ENCODE peak calls at places on chromosomes 16 and 17, in nine cellular contexts. P, C, S, U, M, R, K, N and J are unnamed samples.

GRCh38 chr16:54798267-54798666 is 132.4 kb upstream of the IRX5 start:
- DNase-seq in K (no peak), P (no peak), S (no peak), R (no peak), U (no peak), C (no peak), N (no peak), M (no peak), J (no peak)

GRCh38 chr17:4968166-4968915 is 724 bp upstream of the SPAG7 start:
- DNase-seq in R (no peak), N (no peak), K (no peak), U (no peak), C (no peak), M (no peak), S (no peak), P (peak), J (peak)

GRCh38 chr16:77723108-77723514 is 797 bp downstream of the NUDT7 start:
- DNase-seq in S (peak), K (no peak), R (no peak), M (peak), P (peak), U (peak), N (peak), C (no peak), J (no peak)

GRCh38 chr17:51611585-51611984 is 351.2 kb downstream of the UTP18 start:
- DNase-seq in N (peak), S (no peak), M (no peak), U (no peak), P (peak), K (no peak), R (no peak), C (no peak), J (peak)

GRCh38 chr17:29433551-29433950 is 43.4 kb downstream of the TAOK1 start:
- DNase-seq in M (no peak), U (no peak), K (no peak), N (no peak), P (no peak), S (no peak), R (no peak), C (no peak), J (no peak)

GRCh38 chr17:56142325-56142724 is 10.9 kb upstream of the ANKFN1 start:
- DNase-seq in U (no peak), P (no peak), K (no peak), S (no peak), M (peak), C (no peak), N (no peak), R (peak), J (no peak)

GRCh38 chr17:44820631-44821196 is 9.4 kb downstream of the GJC1 start:
- DNase-seq in S (no peak), C (no peak), K (no peak), N (no peak), R (peak), M (peak), P (no peak), U (no peak), J (no peak)

GRCh38 chr17:80585880-80586279 is 41.2 kb downstream of the RPTOR start:
- DNase-seq in K (no peak), N (no peak), C (no peak), M (no peak), R (no peak), U (no peak), S (no peak), P (no peak), J (no peak)

GRCh38 chr17:48593126-48593829 is at the start of gene HOXB5:
- DNase-seq in R (no peak), N (no peak), P (no peak), C (no peak), K (no peak), U (no peak), S (no peak), M (peak), J (no peak)

GRCh38 chr17:50589112-50589712 is 28.7 kb downstream of the CACNA1G start:
- DNase-seq in M (peak), N (no peak), P (no peak), R (no peak), K (no peak), C (no peak), U (peak), S (no peak), J (peak)

GRCh38 chr17:63479495-63480184 is 2.8 kb downstream of the ACE start:
- DNase-seq in P (no peak), R (no peak), K (no peak), N (no peak), M (no peak), S (no peak), C (no peak), U (no peak), J (no peak)

GRCh38 chr17:79607941-79608728 is 2.7 kb downstream of the RBFOX3 start:
- DNase-seq in S (peak), R (peak), C (no peak), N (no peak), U (peak), K (no peak), P (no peak), M (no peak), J (peak)

GRCh38 chr16:3112881-3113574 is 642 bp downstream of the ZNF205 start:
- DNase-seq in C (no peak), N (no peak), K (no peak), S (no peak), U (no peak), R (no peak), P (no peak), M (peak), J (peak)

GRCh38 chr16:1072526-1073261 is at the start of gene SSTR5:
- DNase-seq in R (no peak), C (no peak), S (no peak), K (no peak), P (no peak), M (no peak), U (no peak), N (no peak), J (no peak)

GRCh38 chr17:40553694-40554534 is 11.4 kb downstream of the CCR7 start:
- DNase-seq in M (peak), N (no peak), U (peak), R (no peak), S (no peak), P (peak), C (no peak), K (no peak), J (peak)

DNA sequence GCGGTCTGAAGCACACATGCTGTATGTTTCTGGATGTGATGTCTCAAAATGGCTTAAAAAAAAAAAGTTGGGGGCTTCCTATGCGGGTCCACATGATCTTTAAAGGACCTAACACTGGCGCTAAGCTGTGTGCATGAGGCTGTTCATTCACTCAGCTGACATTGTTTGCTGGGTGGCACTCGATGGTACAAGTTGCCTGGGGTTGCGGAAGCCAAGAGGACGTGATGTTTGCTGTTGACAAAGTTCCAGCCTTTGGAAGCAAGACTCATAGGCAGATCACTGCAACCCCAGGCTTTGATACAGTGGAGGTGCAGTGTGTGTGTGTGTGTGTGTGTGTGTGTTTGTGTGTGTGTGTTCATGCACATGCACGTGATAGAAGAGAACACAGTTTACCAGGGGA is 29.5 kb upstream of the DNAI2 start:
- DNase-seq in P (peak), C (no peak), S (no peak), R (no peak), K (no peak), M (no peak), U (no peak), N (no peak), J (no peak)
- H3K27ac ChIP-seq in P (no peak), C (no peak), S (no peak), R (no peak), K (no peak), M (no peak), U (no peak), N (no peak), J (no peak)

DNA sequence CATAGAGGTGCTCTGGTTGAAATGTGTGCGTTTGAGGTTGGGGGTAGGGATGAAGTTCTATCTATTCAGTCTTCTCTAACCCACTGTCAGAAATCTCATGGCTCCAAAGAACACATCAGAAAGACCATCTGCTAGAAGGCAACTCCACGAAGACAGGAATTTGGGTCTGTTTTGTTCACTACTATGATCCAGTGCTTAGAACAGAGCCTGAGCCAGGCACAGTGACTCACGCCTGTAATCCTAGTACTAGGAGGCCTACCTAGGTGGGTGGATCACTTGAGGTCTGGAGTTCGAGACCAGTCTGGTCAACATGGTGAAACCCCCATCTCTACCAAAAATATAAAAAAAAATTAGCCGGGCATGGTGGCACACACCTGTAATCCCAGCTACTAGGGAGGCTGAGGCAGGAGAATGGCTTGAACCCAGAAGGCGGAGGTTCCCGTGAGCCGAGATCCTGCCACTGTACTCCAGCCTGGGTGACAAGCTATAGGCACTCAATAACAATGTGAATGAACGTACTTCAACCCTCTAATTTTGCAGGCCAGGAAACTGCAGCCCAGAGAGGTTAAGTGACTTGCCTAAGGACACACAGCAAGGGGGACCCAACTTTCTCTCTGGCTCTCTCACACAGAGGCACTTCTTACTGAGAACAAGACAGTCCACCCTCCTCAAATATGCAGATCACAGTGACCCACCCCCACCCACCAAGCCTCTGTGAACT is 2.2 kb downstream of the CASKIN2 start:
- DNase-seq in S (no peak), N (no peak), C (no peak), P (no peak), R (no peak), U (no peak), M (peak), K (no peak), J (no peak)
- H3K27ac ChIP-seq in S (peak), N (no peak), C (peak), P (peak), R (peak), U (no peak), M (no peak), K (no peak), J (peak)

GRCh38 chr16:68707341-68708152 is 29.5 kb upstream of the CDH1 start:
- DNase-seq in K (no peak), S (peak), N (no peak), P (no peak), R (peak), C (no peak), M (no peak), U (peak), J (peak)

GRCh38 chr16:68700120-68700519 is 37.0 kb upstream of the CDH1 start:
- DNase-seq in K (no peak), M (peak), P (no peak), S (no peak), U (no peak), R (no peak), N (no peak), C (no peak), J (no peak)

DNA sequence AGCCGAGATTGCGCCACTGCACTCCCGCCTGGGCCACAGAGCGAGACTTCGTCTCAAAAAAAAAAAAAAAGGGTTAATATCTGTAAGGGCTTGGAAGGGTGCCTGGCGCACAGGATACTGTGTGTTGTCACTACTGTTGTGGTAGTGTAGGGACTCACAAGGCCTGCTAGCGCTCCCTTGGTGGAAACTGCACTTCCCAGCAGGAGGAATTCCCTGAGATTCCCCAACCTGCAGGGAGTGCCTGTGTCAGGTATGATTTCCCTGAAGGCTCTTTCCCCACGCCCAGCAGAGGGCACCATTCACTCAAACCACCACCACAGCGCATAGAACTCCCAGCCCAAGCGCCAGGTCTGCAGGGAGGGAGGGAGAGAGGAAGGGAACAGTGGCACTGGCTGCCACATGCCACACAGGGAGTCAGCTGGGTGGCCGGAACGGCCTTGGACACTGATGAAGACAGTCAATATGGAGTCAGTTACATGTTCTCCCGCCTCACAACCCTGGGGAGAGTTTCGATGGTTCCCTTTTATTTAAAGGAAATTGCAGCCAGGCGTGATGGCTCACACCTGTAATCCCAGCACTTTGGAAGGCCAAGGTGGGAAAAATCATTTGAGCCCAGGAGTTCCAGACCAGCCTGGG is 32.7 kb upstream of the CDH1 start:
- DNase-seq in S (peak), U (peak), K (peak), C (no peak), R (peak), P (peak), N (peak), M (peak), J (peak)
- H3K27ac ChIP-seq in S (no peak), U (no peak), K (no peak), C (no peak), R (peak), P (no peak), N (no peak), M (no peak), J (no peak)

DNA sequence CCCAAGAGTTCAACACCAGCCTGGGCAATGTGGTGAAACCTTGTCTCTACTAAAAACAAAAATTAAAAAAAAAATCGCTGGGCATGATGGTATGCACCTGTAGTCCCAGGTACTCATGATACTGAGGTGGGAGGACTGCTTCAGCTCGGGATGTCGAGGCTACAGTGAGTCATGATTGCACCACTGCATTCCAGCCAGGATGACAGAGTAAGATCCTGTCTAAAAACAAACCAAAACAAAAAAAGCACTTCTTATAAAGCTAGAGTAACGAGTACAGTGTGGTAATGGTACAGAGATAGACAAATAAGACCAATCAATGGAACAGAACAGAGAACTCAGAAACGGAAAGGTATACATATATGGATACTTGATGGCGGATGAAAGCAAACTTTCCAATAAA is 4.4 kb downstream of the NSMCE1 start:
- DNase-seq in R (peak), M (peak), C (no peak), U (peak), N (no peak), P (no peak), S (no peak), K (no peak), J (no peak)
- H3K27ac ChIP-seq in R (peak), M (peak), C (peak), U (peak), N (no peak), P (no peak), S (no peak), K (no peak), J (no peak)

GRCh38 chr17:78602246-78602645 is 25.1 kb upstream of the DNAH17 start:
- DNase-seq in N (no peak), P (no peak), S (no peak), M (no peak), R (no peak), K (no peak), C (no peak), U (no peak), J (no peak)
- H3K27ac ChIP-seq in N (no peak), P (no peak), S (no peak), M (no peak), R (no peak), K (no peak), C (no peak), U (no peak), J (no peak)

GRCh38 chr16:28932339-28933141 is 769 bp downstream of the CD19 start:
- DNase-seq in M (no peak), C (no peak), K (no peak), R (no peak), U (no peak), S (no peak), P (no peak), N (no peak), J (no peak)

GRCh38 chr16:28927815-28928214 is 2.8 kb upstream of the RABEP2 start:
- DNase-seq in C (no peak), R (no peak), K (no peak), S (no peak), N (no peak), U (no peak), P (no peak), M (no peak), J (no peak)

GRCh38 chr16:28931801-28932225 is at the start of gene CD19:
- DNase-seq in S (no peak), U (no peak), K (no peak), P (no peak), C (no peak), R (no peak), M (no peak), N (no peak), J (no peak)

GRCh38 chr16:28930652-28931051 is 1.1 kb upstream of the CD19 start:
- DNase-seq in P (no peak), C (no peak), S (no peak), U (no peak), N (no peak), K (no peak), R (no peak), M (no peak), J (no peak)

DNA sequence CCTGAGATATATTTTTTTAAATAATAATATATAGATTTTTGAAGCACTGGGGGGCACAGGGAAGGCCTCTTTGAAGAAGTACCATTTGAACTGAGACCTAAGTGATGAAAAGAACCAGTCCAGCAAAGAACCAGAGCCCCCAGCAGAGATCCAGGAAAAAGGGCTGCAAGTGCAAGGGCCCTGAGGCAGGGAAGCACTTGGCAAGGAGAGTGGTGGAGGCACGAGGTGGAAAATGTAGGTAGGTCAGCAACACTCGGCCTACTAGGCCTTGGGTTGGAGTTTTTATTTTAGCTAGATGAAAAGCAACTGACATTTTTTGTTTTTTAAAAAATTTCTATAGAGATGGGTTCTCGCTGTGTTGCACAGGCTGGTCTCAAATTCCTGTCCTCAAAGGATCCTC is 1.6 kb upstream of the CD19 start:
- DNase-seq in P (no peak), S (no peak), N (no peak), C (no peak), K (no peak), M (no peak), R (no peak), U (no peak), J (no peak)
- H3K27ac ChIP-seq in P (no peak), S (no peak), N (no peak), C (no peak), K (no peak), M (no peak), R (no peak), U (no peak), J (no peak)